ENCODE peak calls at places on chromosomes 5 and 9, in ten cellular contexts. K, F, M, S, L, O, D, E, A and G are unnamed samples.

GRCh38 chr9:127495884-127496555 is 44.7 kb downstream of the LRSAM1 start:
- DNase-seq in E (no peak), F (no peak), D (no peak), S (no peak), O (no peak), A (no peak), L (peak; percentile 65), M (no peak), K (no peak), G (no peak)

GRCh38 chr9:128494108-128494742 is 10.3 kb upstream of the GLE1 start:
- DNase-seq in K (peak; percentile 74), O (no peak), S (peak; percentile 62), L (peak; percentile 74), D (peak; percentile 42), F (no peak), E (peak; percentile 64), A (peak; percentile 62), M (peak; percentile 39), G (no peak)

GRCh38 chr5:82467006-82467561 is 188.9 kb upstream of the RPS23 start:
- DNase-seq in S (no peak), K (peak; percentile 54), L (no peak), E (no peak), O (no peak), F (no peak), A (peak; percentile 18), D (no peak), M (no peak), G (no peak)

GRCh38 chr5:167916706-167917105 is 374.7 kb upstream of the WWC1 start:
- DNase-seq in E (peak; percentile 16), M (no peak), S (peak; percentile 19), K (peak; percentile 79), O (peak; percentile 21), F (no peak), L (peak; percentile 71), A (peak; percentile 48), D (no peak), G (no peak)

GRCh38 chr9:123150708-123151503 is 117.4 kb downstream of the GPR21 start:
- DNase-seq in M (no peak), F (no peak), K (no peak), E (no peak), O (peak; percentile 41), L (no peak), A (no peak), D (no peak), S (no peak), G (no peak)

GRCh38 chr5:92222449-92222848 is 839.3 kb upstream of the ARRDC3 start:
- DNase-seq in K (no peak), E (no peak), S (no peak), M (no peak), L (no peak), D (no peak), A (no peak), O (peak; percentile 1), F (no peak), G (no peak)

GRCh38 chr5:88690619-88691560 is 192.1 kb downstream of the MEF2C start:
- DNase-seq in M (peak; percentile 69), L (peak; percentile 82), A (peak; percentile 64), D (peak; percentile 76), F (peak; percentile 43), O (peak; percentile 50), K (peak; percentile 67), E (peak; percentile 68), S (peak; percentile 66), G (no peak)

GRCh38 chr9:29078063-29078660 is 1504.9 kb upstream of the C9orf72 start:
- DNase-seq in F (no peak), O (no peak), A (no peak), E (no peak), M (no peak), D (no peak), L (no peak), K (no peak), S (no peak), G (no peak)

GRCh38 chr9:86648828-86649170 is 294.6 kb upstream of the TUT7 start:
- DNase-seq in O (no peak), D (no peak), L (no peak), M (no peak), S (no peak), A (no peak), K (no peak), E (no peak), F (no peak), G (no peak)

GRCh38 chr9:86655147-86655546 is 292.2 kb downstream of the GAS1 start:
- DNase-seq in F (no peak), M (no peak), S (no peak), A (no peak), L (no peak), K (no peak), O (peak; percentile 19), E (no peak), D (no peak), G (no peak)

GRCh38 chr9:86648156-86648827 is 294.1 kb upstream of the TUT7 start:
- DNase-seq in E (no peak), O (no peak), D (no peak), L (no peak), S (no peak), A (no peak), M (no peak), F (no peak), K (no peak), G (no peak)

GRCh38 chr9:86649913-86650312 is 295.7 kb upstream of the TUT7 start:
- DNase-seq in E (no peak), L (no peak), A (no peak), K (no peak), M (no peak), S (no peak), O (no peak), F (no peak), D (no peak), G (no peak)

GRCh38 chr9:86652696-86653095 is 294.6 kb downstream of the GAS1 start:
- DNase-seq in L (no peak), K (no peak), E (no peak), D (no peak), O (no peak), M (no peak), F (no peak), A (no peak), S (no peak), G (no peak)
- H3K27ac ChIP-seq in L (no peak overlapping the region), K (no peak overlapping the region), E (no peak overlapping the region), D (no peak overlapping the region), O (no peak overlapping the region), M (no peak overlapping the region), F (no peak overlapping the region), A (no peak overlapping the region), S (no peak overlapping the region), G (no peak overlapping the region)

DNA sequence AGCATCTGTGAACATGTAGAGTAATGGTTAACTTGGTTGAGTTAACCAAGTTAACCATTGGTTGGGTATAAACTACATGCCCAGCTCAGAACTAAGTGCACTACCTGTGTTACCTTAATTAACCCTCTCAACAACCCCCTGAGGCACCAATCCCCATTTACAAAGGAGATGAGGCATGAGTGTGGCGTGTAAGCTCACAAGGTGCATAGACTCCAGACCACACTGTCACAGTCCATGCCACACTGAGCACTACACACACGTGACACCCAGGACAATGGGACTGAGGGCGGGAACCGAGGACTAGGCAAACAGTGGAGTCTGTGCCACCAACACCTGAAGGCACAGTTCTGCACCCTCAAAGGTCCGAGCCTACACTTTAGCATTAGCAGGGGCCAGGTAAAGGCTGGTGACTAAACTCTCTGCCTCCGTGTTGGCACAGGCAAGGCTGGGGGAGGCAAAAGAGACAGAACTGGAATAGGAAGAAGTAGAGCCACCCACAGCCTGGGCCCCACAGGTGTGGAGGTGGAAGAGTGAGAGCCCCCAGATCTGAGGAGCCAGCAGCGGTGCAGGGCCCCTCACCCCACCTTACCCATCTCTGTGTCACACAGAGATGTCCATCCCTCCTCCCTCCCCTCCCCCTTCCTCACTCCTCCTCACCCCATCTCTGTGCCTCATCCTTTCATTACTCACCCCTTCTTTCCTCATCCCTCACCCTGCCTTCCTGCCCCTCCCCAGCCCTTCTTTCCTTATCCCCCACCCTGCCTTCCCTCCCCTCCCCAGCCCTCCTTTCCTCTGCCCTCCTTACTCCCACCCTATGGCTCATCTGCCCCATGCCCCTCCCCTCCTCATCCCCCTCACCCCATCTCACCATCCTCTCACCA is 2.1 kb upstream of the DNAJB5 start:
- DNase-seq in S (no peak), K (no peak), M (no peak), O (no peak), F (no peak), L (no peak), A (no peak), D (no peak), E (no peak), G (peak; percentile 71)
- H3K27ac ChIP-seq in S (no peak overlapping the region), K (no peak overlapping the region), M (peak overlapping the region; percentile 58), O (no peak overlapping the region), F (peak overlapping the region; percentile 40), L (no peak overlapping the region), A (no peak overlapping the region), D (no peak overlapping the region), E (no peak overlapping the region), G (no peak overlapping the region)

GRCh38 chr5:169121631-169122420 is 179.1 kb downstream of the SLIT3 start:
- DNase-seq in O (no peak), L (no peak), F (no peak), M (no peak), E (no peak), D (no peak), S (no peak), A (no peak), K (no peak), G (no peak)
- H3K27ac ChIP-seq in O (no peak overlapping the region), L (no peak overlapping the region), F (no peak overlapping the region), M (no peak overlapping the region), E (no peak overlapping the region), D (no peak overlapping the region), S (no peak overlapping the region), A (no peak overlapping the region), K (no peak overlapping the region), G (no peak overlapping the region)

GRCh38 chr9:133119039-133119438 is 2.0 kb downstream of the RALGDS start:
- DNase-seq in A (no peak), K (no peak), F (no peak), E (peak; percentile 65), O (no peak), D (no peak), M (no peak), S (peak; percentile 55), L (peak; percentile 84), G (no peak)

GRCh38 chr9:133122167-133122550 is 1.1 kb upstream of the RALGDS start:
- DNase-seq in F (no peak), A (no peak), K (no peak), D (no peak), M (no peak), O (no peak), E (no peak), S (no peak), L (no peak), G (no peak)

GRCh38 chr9:133119461-133120342 is 1.3 kb downstream of the RALGDS start:
- DNase-seq in L (peak; percentile 79), M (no peak), K (no peak), S (peak; percentile 42), E (no peak), O (peak; percentile 4), A (no peak), D (no peak), F (no peak), G (no peak)

GRCh38 chr9:133121200-133122166 is at the start of gene RALGDS:
- DNase-seq in L (peak; percentile 95), O (peak; percentile 75), M (peak; percentile 94), S (peak; percentile 91), A (peak; percentile 86), K (peak; percentile 91), F (peak; percentile 91), E (peak; percentile 91), D (peak; percentile 93), G (peak; percentile 90)

DNA sequence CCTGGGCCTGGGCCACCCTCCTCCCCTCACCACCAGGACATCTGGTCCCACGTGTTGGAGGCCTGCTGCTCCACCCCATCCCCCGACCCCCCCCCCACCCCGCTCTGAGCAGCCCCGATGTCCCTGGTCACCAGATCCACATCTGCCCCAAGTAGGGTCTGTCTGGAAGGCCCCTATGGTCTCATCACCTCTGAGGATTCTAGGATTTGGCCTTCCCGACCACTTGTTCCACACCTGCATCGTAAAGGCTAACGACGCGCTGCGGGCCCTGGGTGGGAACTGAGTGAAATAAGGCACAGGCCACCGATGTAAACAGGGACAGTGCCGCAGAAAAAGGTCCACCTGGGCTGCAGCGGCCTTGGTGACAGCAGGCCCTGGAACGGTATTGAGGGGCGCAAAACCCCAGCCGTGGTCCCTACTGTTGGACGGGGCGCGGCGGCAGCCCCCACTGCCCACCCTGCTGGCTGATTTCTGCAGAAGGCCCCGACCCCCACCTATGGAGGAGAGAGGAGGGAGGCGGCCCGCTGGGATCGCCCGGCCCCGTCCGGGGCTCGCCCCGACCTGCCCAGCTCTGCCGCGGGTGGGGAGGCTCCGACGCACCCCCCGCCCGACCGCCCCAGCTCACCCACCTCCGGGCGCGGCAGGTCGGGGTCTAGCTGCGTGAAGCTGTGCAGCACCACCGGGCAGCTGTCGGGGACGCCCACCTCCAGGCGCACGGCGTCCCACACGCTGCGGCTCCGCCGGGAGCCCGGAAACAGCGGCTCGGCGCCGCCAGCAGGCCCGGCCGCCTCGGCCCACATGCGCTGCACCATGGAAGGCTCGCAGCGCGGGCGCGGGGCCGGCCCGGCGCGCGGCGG is 469 bp downstream of the RALGDS start:
- DNase-seq in A (no peak), E (no peak), F (no peak), M (no peak), K (no peak), D (no peak), L (peak; percentile 75), O (no peak), S (no peak), G (no peak)
- H3K27ac ChIP-seq in A (peak overlapping the region; percentile 90), E (peak overlapping the region; percentile 96), F (peak overlapping the region; percentile 76), M (peak overlapping the region; percentile 55), K (no peak overlapping the region), D (peak overlapping the region; percentile 94), L (peak overlapping the region; percentile 93), O (peak overlapping the region; percentile 66), S (peak overlapping the region; percentile 95), G (peak overlapping the region; percentile 96)